ENCODE peak calls at places on chromosome 17, in five cellular contexts. X is Caki2; H is activated naive CD4-positive, alpha-beta T cell; T is activated CD4-positive, alpha-beta T cell treated with anti-CD3 and anti-CD28 coated beads, Interleukin-2, amount 50 U/mL, for 24 hours; B is activated T-helper 1 cell treated with Interleukin-2 at 50 U/mL for 16 hours. R is an unnamed sample.

GRCh38 chr17:56699186-56699895 is 105.8 kb downstream of the NOG start:
- DNase-seq in X (peak; percentile 99), H (no peak), T (no peak), B (no peak), R (peak; percentile 80)

GRCh38 chr17:42618442-42619150 is 9.1 kb downstream of the TUBG1 start:
- DNase-seq in X (peak; percentile 59), H (no peak), T (no peak), B (no peak), R (peak; percentile 91)

GRCh38 chr17:334974-335481 is 17.6 kb downstream of the RPH3AL start:
- DNase-seq in X (no peak), H (no peak), T (no peak), B (no peak), R (no peak)

GRCh38 chr17:81481011-81481799 is 31.4 kb downstream of the ACTG1 start:
- DNase-seq in X (peak; percentile 69), H (peak; percentile 57), T (peak; percentile 21), B (peak; percentile 43), R (peak; percentile 77)

GRCh38 chr17:71849783-71850768 is 270.7 kb upstream of the SOX9 start:
- DNase-seq in X (no peak), H (no peak), T (no peak), B (no peak), R (no peak)

GRCh38 chr17:19369846-19370492 is 7.4 kb upstream of the B9D1 start:
- DNase-seq in X (no peak), H (no peak), T (no peak), B (no peak), R (no peak)

GRCh38 chr17:78224226-78225087 is 7.0 kb upstream of the TMEM235 start:
- DNase-seq in X (no peak), H (no peak), T (no peak), B (no peak), R (no peak)

GRCh38 chr17:51371732-51372151 is 111.4 kb downstream of the UTP18 start:
- DNase-seq in X (peak; percentile 61), H (peak; percentile 2), T (peak; percentile 44), B (no peak), R (peak; percentile 87)

GRCh38 chr17:32303861-32304288 is 38.1 kb downstream of the C17orf75 start:
- DNase-seq in X (no peak), H (no peak), T (no peak), B (no peak), R (no peak)

GRCh38 chr17:81957691-81958432 is 3.1 kb downstream of the NOTUM start:
- DNase-seq in X (no peak), H (no peak), T (no peak), B (no peak), R (no peak)

GRCh38 chr17:82060614-82061013 is 5.0 kb downstream of the DUS1L start:
- DNase-seq in X (no peak), H (no peak), T (no peak), B (no peak), R (no peak)